ENCODE peak calls at places on chromosomes 13 and 19, in eight cellular contexts. D is tibial artery; S is heart left ventricle; P is GM12878; O is effector memory CD4-positive, alpha-beta T cell; X is uterus; A is esophagus squamous epithelium; Q is colonic mucosa. Z is an unnamed sample. For H3K9me3, the result is how much of the 10 kb centered on the place peaks cover.

GRCh38 chr13:22744688-22745452 is 435.9 kb upstream of the SGCG start:
- DNase-seq in O (no peak), D (no peak), Q (no peak), S (no peak), P (no peak), X (no peak), A (no peak), Z (no peak)

GRCh38 chr13:21079761-21080730 is 18.7 kb upstream of the LATS2 start:
- DNase-seq in O (no peak), P (no peak), D (peak), S (peak), Q (no peak), X (no peak), A (no peak), Z (no peak)

GRCh38 chr19:6433663-6434062 is at the start of gene SLC25A41:
- DNase-seq in D (no peak), A (no peak), O (no peak), S (no peak), X (no peak), Q (no peak), P (no peak), Z (no peak)

GRCh38 chr13:112141643-112142400 is 74.9 kb downstream of the SOX1 start:
- DNase-seq in D (peak), A (no peak), S (no peak), X (no peak), O (no peak), Q (no peak), P (no peak), Z (no peak)

GRCh38 chr19:35673121-35673804 is 6.9 kb downstream of the UPK1A start:
- DNase-seq in X (no peak), O (peak), P (no peak), S (no peak), Q (no peak), A (no peak), D (no peak), Z (peak)

GRCh38 chr19:40413291-40413994 is at the start of gene PRX:
- DNase-seq in Q (no peak), A (no peak), S (no peak), X (no peak), P (no peak), O (no peak), D (no peak), Z (no peak)

GRCh38 chr19:53285087-53285486 is 17.6 kb upstream of the VN1R4 start:
- DNase-seq in O (no peak), P (no peak), Q (no peak), S (no peak), A (no peak), X (no peak), D (no peak), Z (no peak)

GRCh38 chr13:33272531-33273124 is 12.9 kb downstream of the STARD13 start:
- DNase-seq in A (no peak), Q (peak), P (no peak), O (no peak), X (no peak), D (no peak), S (no peak), Z (no peak)

GRCh38 chr19:49791776-49792445 is 21.2 kb downstream of the FUZ start:
- DNase-seq in P (no peak), S (no peak), Q (no peak), D (no peak), O (no peak), A (no peak), X (no peak), Z (no peak)

GRCh38 chr13:110264685-110265275 is 42.2 kb downstream of the COL4A1 start:
- DNase-seq in S (no peak), A (no peak), P (no peak), D (no peak), Q (no peak), X (no peak), O (no peak), Z (no peak)

GRCh38 chr13:44368599-44369368 is 4.8 kb upstream of the SERP2 start:
- DNase-seq in D (no peak), A (no peak), Q (peak), O (no peak), X (no peak), S (no peak), P (no peak), Z (no peak)

GRCh38 chr13:44373601-44374347 is at the start of gene SERP2:
- DNase-seq in O (no peak), P (no peak), D (no peak), Q (no peak), A (no peak), X (peak), S (peak), Z (no peak)

GRCh38 chr13:44374348-44374712 is 706 bp downstream of the SERP2 start:
- DNase-seq in A (no peak), P (no peak), X (no peak), S (no peak), D (no peak), Q (no peak), O (no peak), Z (no peak)

GRCh38 chr13:44371421-44371820 is 2.2 kb upstream of the SERP2 start:
- DNase-seq in O (no peak), Q (no peak), P (no peak), S (no peak), X (no peak), A (no peak), D (no peak), Z (no peak)

GRCh38 chr13:44373247-44373600 is 400 bp upstream of the SERP2 start:
- DNase-seq in Q (no peak), P (no peak), A (no peak), O (no peak), S (no peak), X (no peak), D (no peak), Z (no peak)
- H3K4me3 ChIP-seq in Q (peak), P (no peak), A (peak), O (no peak), S (peak), X (peak), D (peak), Z (peak)

DNA sequence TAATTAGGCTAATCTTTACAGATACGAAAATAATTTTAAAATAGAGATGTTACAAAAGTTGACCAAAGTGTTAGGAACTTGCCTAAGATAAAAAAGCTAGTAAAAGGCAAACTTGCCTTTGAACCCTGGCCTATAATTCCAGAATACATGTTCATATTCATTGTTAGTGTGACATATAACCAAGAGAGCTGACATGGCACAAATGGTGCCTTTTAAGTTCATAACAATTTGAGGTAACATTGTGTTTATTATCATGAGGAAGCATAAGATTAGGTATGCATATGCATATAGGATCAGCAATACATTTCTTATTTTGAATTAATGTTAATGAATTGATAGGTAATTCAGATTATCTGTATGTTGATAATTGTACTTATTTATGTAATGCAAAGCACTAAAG is 1537.9 kb upstream of the PRR20A start:
- DNase-seq in X (no peak), O (no peak), P (no peak), A (no peak), S (no peak), Q (no peak), D (no peak), Z (no peak)
- H3K9me3 ChIP-seq in X (under half), O (under half), P (under half), A (under half), S (under half), Q (under half), D (under half), Z (under half)

GRCh38 chr13:104315606-104316005 is 1249.4 kb upstream of the SLC10A2 start:
- DNase-seq in X (no peak), S (no peak), O (no peak), A (no peak), Q (no peak), D (no peak), P (no peak), Z (no peak)

GRCh38 chr13:104318121-104318520 is 1251.9 kb upstream of the SLC10A2 start:
- DNase-seq in O (no peak), A (no peak), Q (no peak), X (no peak), S (no peak), D (no peak), P (no peak), Z (no peak)

GRCh38 chr13:104310861-104311260 is 1244.6 kb upstream of the SLC10A2 start:
- DNase-seq in S (no peak), Q (no peak), A (no peak), X (no peak), P (no peak), D (no peak), O (no peak), Z (no peak)

GRCh38 chr13:104314321-104314720 is 1248.1 kb upstream of the SLC10A2 start:
- DNase-seq in S (no peak), A (no peak), X (no peak), P (no peak), Q (no peak), D (no peak), O (no peak), Z (no peak)

DNA sequence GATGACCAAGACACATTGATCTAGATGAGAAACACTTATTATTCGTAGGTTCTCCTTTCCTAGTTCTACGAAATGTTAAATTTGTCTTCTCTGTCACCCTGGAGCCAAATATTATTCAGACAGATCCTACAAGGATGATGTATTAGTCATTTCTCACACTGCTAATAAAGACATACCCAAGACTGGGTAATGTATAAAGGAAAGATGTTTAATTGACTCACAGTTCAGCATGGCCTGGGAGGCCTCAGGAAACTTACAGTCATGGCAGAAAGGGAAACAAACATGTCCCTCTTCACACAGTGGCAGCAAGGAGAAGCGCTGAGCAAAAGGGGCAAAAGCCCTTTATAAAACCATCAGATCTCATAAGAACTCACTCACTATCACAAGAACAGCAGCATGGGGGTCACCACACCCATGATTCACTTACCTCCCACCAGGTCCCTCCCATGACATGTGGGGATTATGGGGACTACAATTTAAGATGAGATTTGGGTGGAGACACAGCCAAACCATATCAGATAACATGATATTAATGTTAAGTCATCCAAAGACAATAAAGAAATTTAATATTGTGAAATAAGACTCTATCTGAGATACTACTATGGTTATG is 1248.8 kb upstream of the SLC10A2 start:
- DNase-seq in S (no peak), A (no peak), X (no peak), D (no peak), Q (no peak), O (no peak), P (no peak), Z (no peak)
- H3K27ac ChIP-seq in S (no peak), A (no peak), X (no peak), D (no peak), Q (no peak), O (no peak), P (no peak), Z (no peak)

GRCh38 chr13:51397262-51397933 is 55.4 kb downstream of the INTS6 start:
- DNase-seq in A (no peak), D (peak), P (no peak), Q (no peak), S (no peak), X (no peak), O (no peak), Z (no peak)
- H3K4me3 ChIP-seq in A (no peak), D (no peak), P (no peak), Q (no peak), S (no peak), X (no peak), O (no peak), Z (no peak)

DNA sequence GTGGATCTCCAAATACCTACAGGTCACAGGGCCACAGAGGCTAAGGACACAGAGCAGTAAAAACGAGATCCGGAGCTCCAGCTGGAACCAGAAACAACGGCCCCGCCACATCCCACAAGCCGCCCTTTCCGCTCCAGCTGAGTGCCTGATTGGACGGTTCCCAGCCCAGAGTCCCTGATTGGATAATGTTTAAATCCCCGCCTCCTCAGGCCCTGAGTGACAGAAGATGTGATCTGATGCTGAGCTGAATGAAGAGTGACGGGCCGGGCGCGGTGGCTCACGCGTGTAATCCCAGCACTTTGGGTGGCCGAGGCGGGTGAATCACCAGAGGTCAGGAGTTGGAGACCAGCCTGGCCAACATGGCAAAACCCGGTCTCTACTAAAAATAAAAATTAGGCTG is at the start of gene ZNF99:
- DNase-seq in S (peak), D (peak), Q (no peak), X (peak), P (no peak), A (no peak), O (no peak), Z (no peak)
- H3K9me3 ChIP-seq in S (under half), D (under half), Q (under half), X (under half), P (under half), A (under half), O (under half), Z (under half)

Z was measured in iPS DF 6.9.